ENCODE peak calls at places on chromosomes 6 and 20, in five cellular contexts. One of them, this sample, is unnamed.

GRCh38 chr20:61629361-61630239 is 377.5 kb downstream of the CDH4 start:
- DNase-seq in RWPE1: no peak
- DNase-seq in GM23248: no peak
- DNase-seq in caudate nucleus: no peak
- DNase-seq in A549: no peak
- DNase-seq in this sample: no peak

GRCh38 chr20:34824861-34825529 is 456 bp downstream of the NCOA6 start:
- DNase-seq in RWPE1: peak
- DNase-seq in GM23248: peak
- DNase-seq in A549: peak
- DNase-seq in caudate nucleus: peak
- DNase-seq in this sample: peak

GRCh38 chr6:57262491-57262890 is 40.4 kb upstream of the RAB23 start:
- DNase-seq in GM23248: peak
- DNase-seq in RWPE1: no peak
- DNase-seq in caudate nucleus: no peak
- DNase-seq in A549: no peak
- DNase-seq in this sample: no peak

GRCh38 chr6:8481727-8482126 is 46.4 kb upstream of the SLC35B3 start:
- DNase-seq in caudate nucleus: no peak
- DNase-seq in RWPE1: peak
- DNase-seq in GM23248: peak
- DNase-seq in A549: peak
- DNase-seq in this sample: no peak

GRCh38 chr6:68141190-68141589 is 493.9 kb upstream of the ADGRB3 start:
- DNase-seq in GM23248: no peak
- DNase-seq in RWPE1: no peak
- DNase-seq in A549: no peak
- DNase-seq in caudate nucleus: no peak
- DNase-seq in this sample: no peak

GRCh38 chr6:76831299-76831698 is 632.0 kb downstream of the HTR1B start:
- DNase-seq in RWPE1: peak
- DNase-seq in A549: no peak
- DNase-seq in GM23248: no peak
- DNase-seq in caudate nucleus: no peak
- DNase-seq in this sample: no peak

GRCh38 chr20:63979549-63980316 is at the start of gene SAMD10:
- DNase-seq in A549: no peak
- DNase-seq in RWPE1: no peak
- DNase-seq in caudate nucleus: no peak
- DNase-seq in GM23248: peak
- DNase-seq in this sample: peak

GRCh38 chr6:34688956-34689355 is 7.6 kb downstream of the ILRUN start:
- DNase-seq in A549: no peak
- DNase-seq in RWPE1: no peak
- DNase-seq in caudate nucleus: no peak
- DNase-seq in GM23248: no peak
- DNase-seq in this sample: no peak

GRCh38 chr6:151101116-151101810 is 138.5 kb upstream of the AKAP12 start:
- DNase-seq in GM23248: no peak
- DNase-seq in RWPE1: no peak
- DNase-seq in caudate nucleus: no peak
- DNase-seq in A549: no peak
- DNase-seq in this sample: no peak
- H3K27ac ChIP-seq in GM23248: no peak
- H3K27ac ChIP-seq in RWPE1: no peak
- H3K27ac ChIP-seq in caudate nucleus: no peak
- H3K27ac ChIP-seq in A549: no peak
- H3K27ac ChIP-seq in this sample: no peak

DNA sequence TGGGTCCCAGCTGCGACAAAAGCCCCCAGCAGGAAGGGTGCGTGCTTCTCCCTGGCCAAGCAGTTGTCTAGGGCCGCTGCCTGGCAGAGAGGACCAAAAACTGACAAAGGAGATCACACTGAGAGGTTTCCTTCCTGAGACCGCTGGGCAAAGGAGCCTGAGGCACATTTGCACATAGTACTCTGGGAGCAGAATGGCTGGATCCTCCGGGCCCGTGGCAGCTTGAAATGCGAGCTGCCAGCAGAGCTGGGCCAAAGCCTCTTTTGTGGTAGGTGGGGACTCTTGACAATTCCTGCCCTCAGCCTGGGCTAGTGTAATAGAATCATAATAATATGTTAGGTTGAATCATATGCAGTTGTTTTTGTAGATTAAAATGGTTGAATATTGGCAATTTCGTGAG is 33.1 kb upstream of the RNF8 start:
- DNase-seq in A549: no peak
- DNase-seq in RWPE1: no peak
- DNase-seq in caudate nucleus: no peak
- DNase-seq in GM23248: no peak
- DNase-seq in this sample: no peak
- H3K27ac ChIP-seq in A549: no peak
- H3K27ac ChIP-seq in RWPE1: no peak
- H3K27ac ChIP-seq in caudate nucleus: no peak
- H3K27ac ChIP-seq in GM23248: no peak
- H3K27ac ChIP-seq in this sample: no peak

GRCh38 chr20:10521836-10522235 is 86.7 kb downstream of the SLX4IP start:
- DNase-seq in A549: no peak
- DNase-seq in GM23248: no peak
- DNase-seq in RWPE1: no peak
- DNase-seq in caudate nucleus: no peak
- DNase-seq in this sample: no peak

GRCh38 chr20:10523438-10523837 is 88.3 kb downstream of the SLX4IP start:
- DNase-seq in A549: no peak
- DNase-seq in RWPE1: no peak
- DNase-seq in caudate nucleus: no peak
- DNase-seq in GM23248: no peak
- DNase-seq in this sample: no peak

GRCh38 chr20:10524643-10525042 is 89.5 kb downstream of the SLX4IP start:
- DNase-seq in caudate nucleus: no peak
- DNase-seq in A549: peak
- DNase-seq in GM23248: peak
- DNase-seq in RWPE1: peak
- DNase-seq in this sample: no peak

GRCh38 chr20:10522328-10522727 is 87.2 kb downstream of the SLX4IP start:
- DNase-seq in caudate nucleus: no peak
- DNase-seq in GM23248: no peak
- DNase-seq in RWPE1: no peak
- DNase-seq in A549: no peak
- DNase-seq in this sample: no peak

DNA sequence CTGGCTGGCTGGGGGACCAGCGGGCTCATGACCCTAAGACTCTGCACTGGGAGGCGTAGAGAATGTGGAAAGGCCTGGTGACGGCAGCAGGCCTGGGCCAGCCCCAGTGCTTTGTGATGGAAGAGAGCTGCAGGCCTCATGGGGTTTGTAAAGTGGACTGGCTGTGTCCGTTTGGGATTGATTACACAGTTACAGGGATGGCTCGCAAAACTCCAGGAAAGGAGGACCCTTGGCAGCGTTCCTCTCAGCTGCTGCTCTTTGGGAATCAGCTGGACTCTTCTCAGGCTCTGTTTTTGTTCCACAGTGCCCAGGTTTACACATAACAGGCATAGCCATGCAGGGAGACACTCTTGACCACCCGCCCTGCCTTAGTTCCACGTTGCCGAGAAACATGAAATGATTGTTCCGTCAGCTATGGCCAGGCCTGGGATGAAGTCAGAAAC is 89.0 kb downstream of the SLX4IP start:
- DNase-seq in RWPE1: no peak
- DNase-seq in GM23248: no peak
- DNase-seq in A549: no peak
- DNase-seq in caudate nucleus: peak
- DNase-seq in this sample: no peak
- H3K27ac ChIP-seq in RWPE1: peak
- H3K27ac ChIP-seq in GM23248: no peak
- H3K27ac ChIP-seq in A549: peak
- H3K27ac ChIP-seq in caudate nucleus: no peak
- H3K27ac ChIP-seq in this sample: no peak

GRCh38 chr20:21801193-21801592 is 95.7 kb downstream of the PAX1 start:
- DNase-seq in RWPE1: no peak
- DNase-seq in A549: no peak
- DNase-seq in GM23248: no peak
- DNase-seq in caudate nucleus: no peak
- DNase-seq in this sample: no peak
- H3K27ac ChIP-seq in RWPE1: no peak
- H3K27ac ChIP-seq in A549: no peak
- H3K27ac ChIP-seq in GM23248: no peak
- H3K27ac ChIP-seq in caudate nucleus: no peak
- H3K27ac ChIP-seq in this sample: no peak

DNA sequence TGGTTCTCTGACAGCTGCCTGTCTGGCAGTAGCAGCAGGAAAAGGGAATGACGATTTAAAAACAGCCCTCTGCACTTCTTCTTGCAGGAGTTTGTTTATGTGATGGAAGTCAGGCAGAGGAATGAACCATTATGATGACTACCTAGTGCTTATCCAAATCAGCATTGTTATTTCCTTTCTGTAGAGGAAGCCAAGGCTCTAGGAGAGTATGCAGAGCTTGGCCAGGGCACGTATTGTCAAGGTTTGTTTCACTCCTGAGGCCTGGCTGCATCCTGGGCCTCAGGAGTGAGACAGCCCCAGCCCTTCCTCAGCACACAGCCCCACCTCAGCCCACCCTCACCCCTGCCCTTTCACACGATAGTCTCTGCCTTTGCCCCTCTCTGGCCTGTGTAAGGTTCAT is 68.5 kb downstream of the FAM229B start:
- DNase-seq in caudate nucleus: no peak
- DNase-seq in A549: no peak
- DNase-seq in RWPE1: no peak
- DNase-seq in GM23248: peak
- DNase-seq in this sample: no peak
- H3K27ac ChIP-seq in caudate nucleus: no peak
- H3K27ac ChIP-seq in A549: no peak
- H3K27ac ChIP-seq in RWPE1: no peak
- H3K27ac ChIP-seq in GM23248: peak
- H3K27ac ChIP-seq in this sample: no peak